ENCODE peak calls at places on chromosome 20, in four cellular contexts. Z is mucosa of descending colon, H is left ventricle myocardium inferior, A is nephron progenitor cell. F is an unnamed sample.

GRCh38 chr20:36745234-36745926 is 510 bp downstream of the NDRG3 start:
- DNase-seq in Z (no peak), H (peak), A (no peak), F (peak)

GRCh38 chr20:17611290-17611539 is 41.3 kb downstream of the DSTN start:
- DNase-seq in Z (no peak), H (no peak), A (no peak), F (no peak)

GRCh38 chr20:47358672-47359532 is 2.4 kb upstream of the ZMYND8 start:
- DNase-seq in Z (peak), H (peak), A (peak), F (peak)

GRCh38 chr20:30812739-30813411 is 444.6 kb upstream of the DEFB115 start:
- DNase-seq in Z (no peak), H (no peak), A (no peak), F (no peak)

GRCh38 chr20:21820045-21820444 is 114.6 kb downstream of the PAX1 start:
- DNase-seq in Z (no peak), H (no peak), A (no peak), F (no peak)

GRCh38 chr20:62887147-62887859 is 25.7 kb upstream of the TCFL5 start:
- DNase-seq in Z (peak), H (peak), A (no peak), F (no peak)

GRCh38 chr20:38452880-38453624 is 17.9 kb upstream of the SNHG17 start:
- DNase-seq in Z (no peak), H (no peak), A (no peak), F (peak)

GRCh38 chr20:24783631-24784492 is 165.2 kb upstream of the CST7 start:
- DNase-seq in Z (no peak), H (no peak), A (no peak), F (peak)

GRCh38 chr20:47857994-47858557 is 72.8 kb upstream of the SULF2 start:
- DNase-seq in Z (no peak), H (no peak), A (no peak), F (peak)

GRCh38 chr20:24033151-24033550 is 44.6 kb upstream of the GGTLC1 start:
- DNase-seq in Z (no peak), H (no peak), A (no peak), F (no peak)

GRCh38 chr20:63740070-63740500 is 509 bp downstream of the SLC2A4RG start:
- DNase-seq in Z (peak), H (peak), A (peak), F (peak)

GRCh38 chr20:49483018-49483705 is 694 bp upstream of the KCNB1 start:
- DNase-seq in Z (no peak), H (no peak), A (peak), F (no peak)

GRCh38 chr20:37411408-37412306 is 65.7 kb downstream of the SRC start:
- DNase-seq in Z (no peak), H (no peak), A (no peak), F (no peak)

GRCh38 chr20:51089272-51089671 is 66.4 kb upstream of the KCNG1 start:
- DNase-seq in Z (no peak), H (no peak), A (no peak), F (no peak)

GRCh38 chr20:38186788-38187221 is 21.7 kb upstream of the TGM2 start:
- DNase-seq in Z (no peak), H (no peak), A (no peak), F (no peak)

GRCh38 chr20:10314198-10314597 is 95.6 kb downstream of the SNAP25 start:
- DNase-seq in Z (no peak), H (no peak), A (no peak), F (no peak)

GRCh38 chr20:35578469-35578868 is 36.6 kb downstream of the ERGIC3 start:
- DNase-seq in Z (peak), H (no peak), A (no peak), F (no peak)

GRCh38 chr20:10686356-10687169 is 12.8 kb upstream of the JAG1 start:
- DNase-seq in Z (no peak), H (no peak), A (peak), F (no peak)

GRCh38 chr20:48460681-48461080 is 367.1 kb downstream of the PREX1 start:
- DNase-seq in Z (no peak), H (no peak), A (no peak), F (no peak)

GRCh38 chr20:62732356-62732755 is 23.7 kb downstream of the NTSR1 start:
- DNase-seq in Z (no peak), H (no peak), A (no peak), F (no peak)

GRCh38 chr20:32574296-32575226 is 10.6 kb downstream of the NOL4L start:
- DNase-seq in Z (no peak), H (no peak), A (no peak), F (peak)